ENCODE peak calls at places on chromosome 15, in six cellular contexts. M, B, E, W, N and V are unnamed samples.

GRCh38 chr15:62901087-62901486 is 141.5 kb upstream of the TPM1 start:
- DNase-seq in M (no peak), B (no peak), E (no peak), W (no peak), N (no peak), V (no peak)

GRCh38 chr15:22930782-22931484 is 49.2 kb downstream of the CYFIP1 start:
- DNase-seq in M (no peak), B (peak), E (peak), W (no peak), N (no peak), V (no peak)

GRCh38 chr15:63523306-63523990 is 19.1 kb downstream of the USP3 start:
- DNase-seq in M (no peak), B (peak), E (peak), W (peak), N (no peak), V (peak)

GRCh38 chr15:56832125-56832524 is 86.3 kb upstream of the TCF12 start:
- DNase-seq in M (no peak), B (no peak), E (peak), W (peak), N (no peak), V (peak)

GRCh38 chr15:77506311-77507150 is 85.8 kb downstream of the HMG20A start:
- DNase-seq in M (no peak), B (no peak), E (no peak), W (peak), N (peak), V (peak)

GRCh38 chr15:81189583-81190283 is 6.9 kb upstream of the IL16 start:
- DNase-seq in M (no peak), B (peak), E (peak), W (peak), N (peak), V (peak)

GRCh38 chr15:27701014-27701413 is 398.1 kb downstream of the OCA2 start:
- DNase-seq in M (no peak), B (no peak), E (no peak), W (no peak), N (no peak), V (no peak)

GRCh38 chr15:95994418-95994817 is 336.1 kb upstream of the NR2F2 start:
- DNase-seq in M (no peak), B (peak), E (peak), W (peak), N (no peak), V (peak)

GRCh38 chr15:70488002-70488605 is 275.3 kb downstream of the UACA start:
- DNase-seq in M (peak), B (peak), E (peak), W (peak), N (peak), V (peak)

GRCh38 chr15:95944193-95944592 is 386.3 kb upstream of the NR2F2 start:
- DNase-seq in M (no peak), B (no peak), E (no peak), W (no peak), N (no peak), V (no peak)

GRCh38 chr15:68797157-68797556 is 23.5 kb downstream of the ANP32A start:
- DNase-seq in M (no peak), B (peak), E (peak), W (peak), N (no peak), V (no peak)

GRCh38 chr15:65583701-65584100 is 27.2 kb downstream of the INTS14 start:
- DNase-seq in M (peak), B (peak), E (peak), W (peak), N (no peak), V (peak)

GRCh38 chr15:90191795-90192494 is 9.2 kb upstream of the SEMA4B start:
- DNase-seq in M (peak), B (no peak), E (peak), W (peak), N (peak), V (no peak)

GRCh38 chr15:94193906-94194305 is 37.5 kb upstream of the MCTP2 start:
- DNase-seq in M (no peak), B (no peak), E (no peak), W (no peak), N (no peak), V (no peak)

GRCh38 chr15:65832549-65833364 is 36.5 kb upstream of the RAB11A start:
- DNase-seq in M (peak), B (peak), E (peak), W (peak), N (peak), V (peak)

GRCh38 chr15:92907229-92907628 is 7.1 kb downstream of the CHD2 start:
- DNase-seq in M (no peak), B (no peak), E (no peak), W (peak), N (no peak), V (no peak)

GRCh38 chr15:99435138-99435695 is 130.6 kb upstream of the MEF2A start:
- DNase-seq in M (no peak), B (no peak), E (no peak), W (no peak), N (peak), V (no peak)

GRCh38 chr15:88657326-88658069 is 18.7 kb downstream of the ISG20 start:
- DNase-seq in M (no peak), B (peak), E (peak), W (peak), N (no peak), V (peak)

GRCh38 chr15:70086636-70087035 is 11.1 kb downstream of the TLE3 start:
- DNase-seq in M (no peak), B (no peak), E (no peak), W (no peak), N (no peak), V (no peak)

GRCh38 chr15:90174140-90174891 is 26.8 kb upstream of the SEMA4B start:
- DNase-seq in M (no peak), B (no peak), E (peak), W (peak), N (peak), V (peak)

GRCh38 chr15:70375006-70375409 is 277.3 kb upstream of the TLE3 start:
- DNase-seq in M (no peak), B (no peak), E (peak), W (peak), N (no peak), V (peak)

GRCh38 chr15:68819451-68820204 is 1.1 kb downstream of the ANP32A start:
- DNase-seq in M (peak), B (peak), E (peak), W (peak), N (peak), V (peak)

GRCh38 chr15:71634820-71635219 is 175.5 kb upstream of the NR2E3 start:
- DNase-seq in M (no peak), B (no peak), E (peak), W (peak), N (no peak), V (peak)

GRCh38 chr15:50797926-50798325 is 32.4 kb upstream of the SPPL2A start:
- DNase-seq in M (no peak), B (no peak), E (no peak), W (no peak), N (no peak), V (no peak)

GRCh38 chr15:38690737-38691332 is 126.2 kb upstream of the RASGRP1 start:
- DNase-seq in M (peak), B (peak), E (peak), W (peak), N (peak), V (peak)

GRCh38 chr15:39083213-39083612 is 497.7 kb upstream of the THBS1 start:
- DNase-seq in M (no peak), B (peak), E (peak), W (no peak), N (no peak), V (peak)

GRCh38 chr15:27480642-27481041 is 509.7 kb downstream of the GABRG3 start:
- DNase-seq in M (no peak), B (no peak), E (no peak), W (no peak), N (no peak), V (no peak)

GRCh38 chr15:69400850-69401249 is 13.3 kb upstream of the KIF23 start:
- DNase-seq in M (no peak), B (peak), E (no peak), W (no peak), N (no peak), V (no peak)

GRCh38 chr15:55991841-55992768 is 1.3 kb downstream of the NEDD4 start:
- DNase-seq in M (no peak), B (no peak), E (no peak), W (no peak), N (no peak), V (no peak)

GRCh38 chr15:67574981-67575632 is 32.6 kb downstream of the MAP2K5 start:
- DNase-seq in M (no peak), B (no peak), E (peak), W (peak), N (no peak), V (no peak)

GRCh38 chr15:56228854-56229253 is 14.8 kb downstream of the RFX7 start:
- DNase-seq in M (no peak), B (no peak), E (no peak), W (no peak), N (no peak), V (no peak)

GRCh38 chr15:54687628-54688027 is 509.1 kb downstream of the RSL24D1 start:
- DNase-seq in M (no peak), B (no peak), E (no peak), W (no peak), N (no peak), V (no peak)

GRCh38 chr15:88917764-88918163 is 4.6 kb upstream of the MFGE8 start:
- DNase-seq in M (no peak), B (no peak), E (no peak), W (no peak), N (no peak), V (no peak)

GRCh38 chr15:99014803-99015676 is 7.4 kb upstream of the PGPEP1L start:
- DNase-seq in M (peak), B (peak), E (peak), W (peak), N (peak), V (peak)

GRCh38 chr15:78949461-78949860 is 4.6 kb upstream of the CTSH start:
- DNase-seq in M (no peak), B (no peak), E (no peak), W (no peak), N (no peak), V (no peak)
- H3K4me3 ChIP-seq in M (no peak), B (no peak), E (no peak), W (no peak), N (no peak), V (no peak)

GRCh38 chr15:74175271-74176191 is 2.0 kb downstream of the ISLR start:
- DNase-seq in M (no peak), B (no peak), E (no peak), W (no peak), N (no peak), V (no peak)

GRCh38 chr15:74173545-74174215 is at the start of gene ISLR:
- DNase-seq in M (no peak), B (peak), E (peak), W (peak), N (peak), V (peak)

GRCh38 chr15:74172751-74173544 is 562 bp upstream of the ISLR start:
- DNase-seq in M (no peak), B (peak), E (peak), W (peak), N (peak), V (peak)

GRCh38 chr15:74174966-74175270 is 1.4 kb downstream of the ISLR start:
- DNase-seq in M (no peak), B (no peak), E (no peak), W (no peak), N (no peak), V (no peak)

GRCh38 chr15:74174216-74174965 is 881 bp downstream of the ISLR start:
- DNase-seq in M (no peak), B (no peak), E (peak), W (peak), N (peak), V (no peak)
- H3K4me3 ChIP-seq in M (no peak), B (no peak), E (peak), W (peak), N (peak), V (peak)

GRCh38 chr15:73369073-73369694 is 426 bp upstream of the HCN4 start:
- DNase-seq in M (no peak), B (no peak), E (no peak), W (no peak), N (no peak), V (no peak)
- H3K4me3 ChIP-seq in M (no peak), B (no peak), E (no peak), W (no peak), N (no peak), V (no peak)

DNA sequence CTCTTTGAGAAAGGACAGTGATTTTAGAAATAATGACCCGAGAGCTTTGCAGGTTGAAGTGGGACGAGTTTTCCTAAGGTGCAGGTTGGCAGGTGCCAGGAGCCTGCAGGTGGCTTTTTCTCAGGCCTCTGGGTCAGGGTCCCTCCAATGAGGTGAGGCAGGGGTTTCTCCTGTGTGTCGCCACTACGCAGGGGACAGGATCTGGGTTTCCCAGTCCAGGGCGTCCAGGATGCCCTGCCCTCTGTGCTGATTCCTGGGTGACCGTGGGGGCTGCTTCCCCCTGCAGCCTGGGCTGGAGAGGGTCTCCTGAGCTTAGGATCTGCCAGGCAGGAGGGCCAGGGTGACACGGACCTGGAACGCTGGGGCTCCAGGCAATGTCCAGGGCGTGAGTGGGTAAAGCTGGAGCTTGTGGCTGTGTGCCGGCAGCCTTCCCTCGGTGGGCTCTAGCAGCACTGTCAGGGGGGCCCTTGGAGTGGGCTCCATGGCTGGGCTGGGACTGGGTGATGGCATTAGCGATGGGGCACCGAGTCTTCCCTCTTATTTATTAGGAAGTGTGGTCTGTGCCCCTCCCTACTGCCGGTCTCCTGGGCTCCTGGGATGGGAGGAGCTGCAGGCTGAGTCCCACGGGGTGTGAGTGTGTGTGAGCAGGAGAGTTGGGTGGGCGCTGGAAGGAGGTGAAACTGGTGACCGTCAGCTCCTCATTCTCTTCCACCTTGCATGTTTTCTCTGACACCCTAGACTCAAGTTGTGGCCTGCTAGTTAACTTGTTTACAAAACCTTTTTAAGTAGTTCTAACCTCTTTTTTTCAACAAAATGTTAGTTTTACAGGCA is 1.8 kb downstream of the APBA2 start:
- DNase-seq in M (no peak), B (no peak), E (no peak), W (no peak), N (no peak), V (no peak)
- H3K4me3 ChIP-seq in M (no peak), B (no peak), E (no peak), W (peak), N (no peak), V (no peak)

GRCh38 chr15:40437754-40438687 is 2.7 kb upstream of the BAHD1 start:
- DNase-seq in M (no peak), B (no peak), E (no peak), W (no peak), N (peak), V (no peak)
- H3K4me3 ChIP-seq in M (no peak), B (no peak), E (no peak), W (no peak), N (no peak), V (no peak)